ENCODE peak calls at places on chromosomes 11 and 22, in nine cellular contexts. R, E, H, G, B, K, L, X and Y are unnamed samples.

GRCh38 chr11:2551131-2551530 is 106.3 kb downstream of the KCNQ1 start:
- DNase-seq in E (no peak), H (no peak), K (no peak), B (no peak), G (peak; percentile 5), L (no peak), R (no peak), X (no peak), Y (peak; percentile 15)

GRCh38 chr11:2684581-2684980 is 15.2 kb downstream of the KCNQ1OT1 start:
- DNase-seq in R (no peak), L (no peak), X (no peak), H (no peak), G (peak; percentile 1), E (no peak), B (no peak), K (peak; percentile 15), Y (peak; percentile 27)

GRCh38 chr11:121086866-121087265 is 14.2 kb upstream of the TECTA start:
- DNase-seq in L (no peak), E (no peak), R (no peak), B (no peak), H (no peak), X (no peak), G (no peak), K (no peak), Y (no peak)

GRCh38 chr22:19981171-19981960 is 35.3 kb downstream of the ARVCF start:
- DNase-seq in X (no peak), G (no peak), H (no peak), R (no peak), L (no peak), K (peak; percentile 49), E (no peak), B (no peak), Y (peak; percentile 19)

GRCh38 chr11:122439911-122440782 is 215.4 kb upstream of the UBASH3B start:
- DNase-seq in L (no peak), G (peak; percentile 61), B (no peak), R (no peak), K (peak; percentile 67), X (peak; percentile 48), E (no peak), H (no peak), Y (peak; percentile 35)

GRCh38 chr22:22853713-22854112 is 33.9 kb upstream of the IGLL5 start:
- DNase-seq in K (no peak), X (no peak), R (no peak), H (no peak), G (no peak), B (no peak), E (no peak), L (no peak), Y (no peak)

GRCh38 chr11:103648670-103649400 is 387.6 kb upstream of the DDI1 start:
- DNase-seq in K (no peak), G (no peak), H (no peak), E (no peak), B (no peak), L (peak; percentile 30), X (no peak), R (no peak), Y (no peak)

GRCh38 chr11:61928606-61929005 is 11.2 kb upstream of the RAB3IL1 start:
- DNase-seq in X (no peak), H (no peak), G (no peak), E (no peak), L (no peak), R (no peak), B (no peak), K (no peak), Y (no peak)

GRCh38 chr22:49390954-49391353 is 436.7 kb downstream of the BRD1 start:
- DNase-seq in L (no peak), B (no peak), H (no peak), K (no peak), G (no peak), X (no peak), R (no peak), E (no peak), Y (no peak)

GRCh38 chr22:39938509-39938908 is 21.7 kb upstream of the TMA7B start:
- DNase-seq in R (no peak), X (no peak), K (no peak), G (no peak), L (peak; percentile 59), H (no peak), B (no peak), E (no peak), Y (no peak)

GRCh38 chr22:36744413-36744765 is 31.5 kb downstream of the IFT27 start:
- DNase-seq in K (no peak), L (no peak), X (no peak), G (no peak), B (no peak), H (no peak), R (no peak), E (no peak), Y (no peak)

GRCh38 chr11:65488273-65489058 is 10.4 kb upstream of the MALAT1 start:
- DNase-seq in X (no peak), E (no peak), L (peak; percentile 46), G (peak; percentile 38), B (no peak), H (no peak), R (no peak), K (peak; percentile 75), Y (no peak)

GRCh38 chr11:63535734-63536133 is 874 bp upstream of the PLAAT4 start:
- DNase-seq in E (no peak), L (no peak), K (no peak), X (no peak), G (no peak), B (no peak), R (no peak), H (no peak), Y (no peak)

GRCh38 chr11:19953342-19953741 is 206.9 kb downstream of the DBX1 start:
- DNase-seq in R (no peak), L (peak; percentile 71), G (no peak), E (no peak), H (no peak), B (no peak), X (no peak), K (no peak), Y (no peak)

GRCh38 chr11:705646-706438 is at the start of gene EPS8L2:
- DNase-seq in R (no peak), H (peak; percentile 43), B (peak; percentile 83), K (no peak), E (no peak), L (peak; percentile 56), X (no peak), G (peak; percentile 75), Y (peak; percentile 89)
- H3K4me3 ChIP-seq in R (no peak within 1 kb of the TSS), H (peak within 1 kb of the TSS; percentile 84), B (peak within 1 kb of the TSS; percentile 66), K (peak within 1 kb of the TSS; percentile 43), E (peak within 1 kb of the TSS; percentile 49), L (peak within 1 kb of the TSS; percentile 58), X (no peak within 1 kb of the TSS), G (peak within 1 kb of the TSS; percentile 44), Y (peak within 1 kb of the TSS; percentile 67)

DNA sequence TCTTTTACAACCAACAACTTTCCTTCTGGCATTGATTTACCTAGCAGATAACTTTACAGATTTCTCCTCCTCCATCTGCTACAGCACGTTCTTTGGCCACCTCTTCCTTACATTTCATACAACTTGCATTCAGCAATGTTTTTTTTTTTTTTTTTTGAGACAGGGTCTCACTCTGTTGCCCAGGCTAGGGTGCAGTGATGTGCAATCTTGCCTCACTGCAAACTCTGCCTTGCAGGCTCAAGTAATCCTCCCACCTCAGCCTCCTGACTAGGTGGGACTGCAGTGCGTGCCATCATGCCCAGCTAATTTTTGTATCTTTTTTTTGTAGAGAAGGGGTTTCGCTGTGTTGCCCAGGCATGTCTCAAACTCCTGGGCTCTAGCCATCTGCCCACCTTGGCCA is 6.5 kb downstream of the PDE3B start:
- DNase-seq in R (no peak), X (no peak), E (no peak), L (no peak), K (no peak), B (no peak), H (no peak), G (no peak), Y (no peak)
- H3K4me1 ChIP-seq in R (no peaks in the 10 kb centered on the region), X (peaks cover 5% of the 10 kb centered on the region), E (no peaks in the 10 kb centered on the region), L (no peaks in the 10 kb centered on the region), K (no peaks in the 10 kb centered on the region), B (no peaks in the 10 kb centered on the region), H (no peaks in the 10 kb centered on the region), G (peaks cover 7% of the 10 kb centered on the region), Y (no peaks in the 10 kb centered on the region)

GRCh38 chr11:93738647-93739081 is 2.6 kb downstream of the TAF1D start:
- DNase-seq in B (no peak), L (peak; percentile 41), R (no peak), K (no peak), G (no peak), X (no peak), E (no peak), H (no peak), Y (no peak)
- H3K4me3 ChIP-seq in B (peak overlapping the region; percentile 84), L (peak overlapping the region; percentile 74), R (peak overlapping the region; percentile 18), K (peak overlapping the region; percentile 88), G (no peak overlapping the region), X (peak overlapping the region; percentile 81), E (no peak overlapping the region), H (peak overlapping the region; percentile 81), Y (no peak overlapping the region)

DNA sequence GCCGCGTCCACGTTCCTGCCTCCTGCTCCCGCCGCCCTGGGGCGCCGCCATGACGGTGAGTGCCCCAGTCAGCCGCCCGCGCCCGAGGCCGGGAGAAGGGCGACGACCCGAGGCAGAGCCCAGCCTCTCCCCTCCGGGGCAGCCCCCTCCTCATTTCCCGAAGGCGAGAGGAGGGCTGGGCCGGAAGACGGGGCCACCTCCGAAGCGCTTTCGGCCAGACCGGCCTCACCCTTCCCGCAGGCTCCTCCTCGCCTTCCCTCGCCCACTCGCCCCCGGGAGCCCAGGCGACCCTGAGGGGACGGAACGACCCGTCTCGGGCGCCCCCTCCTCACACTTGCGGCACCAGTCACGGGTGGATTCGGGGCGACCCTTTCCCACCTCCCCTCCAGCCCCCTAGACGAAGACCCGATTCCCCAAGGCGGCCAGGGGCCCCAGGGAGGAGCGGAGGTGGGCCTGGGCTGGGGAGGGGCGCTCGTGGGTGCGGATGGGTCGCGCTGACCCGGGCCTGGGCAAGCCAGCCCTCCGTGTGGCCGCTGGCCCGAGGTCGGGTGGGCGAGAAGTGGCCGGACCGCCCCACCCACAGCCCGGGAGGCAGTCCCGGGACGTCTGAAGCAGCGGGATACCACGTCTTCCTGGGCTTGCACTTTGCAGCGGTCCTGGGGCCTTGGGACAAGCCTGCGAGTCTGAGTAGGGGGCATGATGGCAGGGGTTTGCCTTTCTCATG is 49.7 kb downstream of the TRIOBP start:
- DNase-seq in H (no peak), L (peak; percentile 16), X (peak; percentile 24), E (no peak), B (peak; percentile 60), K (peak; percentile 67), R (no peak), G (no peak), Y (no peak)
- H3K4me1 ChIP-seq in H (peaks cover 83% of the 10 kb centered on the region), L (peaks cover 74% of the 10 kb centered on the region), X (peaks cover 19% of the 10 kb centered on the region), E (peaks cover 57% of the 10 kb centered on the region), B (peaks cover 64% of the 10 kb centered on the region), K (peaks cover 36% of the 10 kb centered on the region), R (peaks cover 18% of the 10 kb centered on the region), G (peaks cover 54% of the 10 kb centered on the region), Y (no peaks in the 10 kb centered on the region)

GRCh38 chr11:45583981-45584380 is 81.4 kb downstream of the CHST1 start:
- DNase-seq in R (no peak), E (no peak), X (no peak), K (no peak), B (no peak), H (no peak), G (no peak), L (no peak), Y (no peak)
- H3K4me3 ChIP-seq in R (no peak overlapping the region), E (no peak overlapping the region), X (no peak overlapping the region), K (no peak overlapping the region), B (no peak overlapping the region), H (no peak overlapping the region), G (no peak overlapping the region), L (no peak overlapping the region), Y (no peak overlapping the region)